ENCODE peak calls at places on chromosomes 3 and 15, in eight cellular contexts. One of them, this sample, is unnamed.
A peak's percentile ranks its signal among the peaks of the same experiment; 100 is the strongest.

GRCh38 chr3:158970006-158970405 is 168.2 kb downstream of the MFSD1 start:
- DNase-seq in right atrium auricular region: no peak
- DNase-seq in dorsolateral prefrontal cortex: no peak
- DNase-seq in AG10803: no peak
- DNase-seq in lower leg skin: no peak
- DNase-seq in AG09309: no peak
- DNase-seq in astrocyte of the spinal cord: no peak
- DNase-seq in psoas muscle: no peak
- DNase-seq in this sample: no peak

GRCh38 chr15:33158359-33158758 is 36.2 kb downstream of the FMN1 start:
- DNase-seq in dorsolateral prefrontal cortex: no peak
- DNase-seq in AG10803: no peak
- DNase-seq in right atrium auricular region: no peak
- DNase-seq in lower leg skin: no peak
- DNase-seq in astrocyte of the spinal cord: no peak
- DNase-seq in AG09309: no peak
- DNase-seq in psoas muscle: no peak
- DNase-seq in this sample: no peak

GRCh38 chr15:22874256-22874655 is 35.8 kb downstream of the NIPA2 start:
- DNase-seq in astrocyte of the spinal cord: no peak
- DNase-seq in AG09309: no peak
- DNase-seq in lower leg skin: peak; percentile 78
- DNase-seq in dorsolateral prefrontal cortex: no peak
- DNase-seq in psoas muscle: no peak
- DNase-seq in AG10803: no peak
- DNase-seq in right atrium auricular region: no peak
- DNase-seq in this sample: no peak

GRCh38 chr15:73072894-73073293 is 20.6 kb downstream of the NEO1 start:
- DNase-seq in AG09309: no peak
- DNase-seq in dorsolateral prefrontal cortex: no peak
- DNase-seq in lower leg skin: no peak
- DNase-seq in psoas muscle: no peak
- DNase-seq in astrocyte of the spinal cord: no peak
- DNase-seq in AG10803: no peak
- DNase-seq in right atrium auricular region: no peak
- DNase-seq in this sample: no peak

GRCh38 chr3:39212665-39213064 is 20.3 kb upstream of the XIRP1 start:
- DNase-seq in psoas muscle: no peak
- DNase-seq in dorsolateral prefrontal cortex: no peak
- DNase-seq in right atrium auricular region: no peak
- DNase-seq in AG10803: no peak
- DNase-seq in lower leg skin: no peak
- DNase-seq in astrocyte of the spinal cord: no peak
- DNase-seq in AG09309: no peak
- DNase-seq in this sample: no peak

GRCh38 chr3:123733805-123734526 is 149.1 kb upstream of the HACD2 start:
- DNase-seq in psoas muscle: no peak
- DNase-seq in AG10803: peak; percentile 93
- DNase-seq in right atrium auricular region: no peak
- DNase-seq in AG09309: peak; percentile 71
- DNase-seq in lower leg skin: peak; percentile 60
- DNase-seq in astrocyte of the spinal cord: peak; percentile 86
- DNase-seq in dorsolateral prefrontal cortex: no peak
- DNase-seq in this sample: no peak

GRCh38 chr15:101042320-101042719 is 123.2 kb downstream of the LRRK1 start:
- DNase-seq in psoas muscle: no peak
- DNase-seq in dorsolateral prefrontal cortex: peak; percentile 10
- DNase-seq in AG10803: no peak
- DNase-seq in right atrium auricular region: peak; percentile 13
- DNase-seq in lower leg skin: peak; percentile 43
- DNase-seq in astrocyte of the spinal cord: no peak
- DNase-seq in AG09309: no peak
- DNase-seq in this sample: no peak

GRCh38 chr3:170410428-170411029 is 8.1 kb upstream of the CLDN11 start:
- DNase-seq in dorsolateral prefrontal cortex: no peak
- DNase-seq in AG10803: peak; percentile 38
- DNase-seq in astrocyte of the spinal cord: peak; percentile 42
- DNase-seq in right atrium auricular region: no peak
- DNase-seq in psoas muscle: no peak
- DNase-seq in AG09309: peak; percentile 7
- DNase-seq in lower leg skin: no peak
- DNase-seq in this sample: no peak

GRCh38 chr15:31089361-31090047 is 12.0 kb downstream of the TRPM1 start:
- DNase-seq in psoas muscle: no peak
- DNase-seq in AG10803: no peak
- DNase-seq in lower leg skin: peak; percentile 83
- DNase-seq in AG09309: no peak
- DNase-seq in astrocyte of the spinal cord: no peak
- DNase-seq in right atrium auricular region: peak; percentile 7
- DNase-seq in dorsolateral prefrontal cortex: no peak
- DNase-seq in this sample: no peak

GRCh38 chr15:79989682-79990081 is 18.7 kb upstream of the BCL2A1 start:
- DNase-seq in AG09309: no peak
- DNase-seq in astrocyte of the spinal cord: no peak
- DNase-seq in AG10803: peak; percentile 49
- DNase-seq in lower leg skin: no peak
- DNase-seq in dorsolateral prefrontal cortex: no peak
- DNase-seq in psoas muscle: no peak
- DNase-seq in right atrium auricular region: peak; percentile 23
- DNase-seq in this sample: no peak

GRCh38 chr3:142019794-142020320 is 129.5 kb downstream of the TFDP2 start:
- DNase-seq in AG09309: no peak
- DNase-seq in right atrium auricular region: no peak
- DNase-seq in AG10803: no peak
- DNase-seq in lower leg skin: no peak
- DNase-seq in astrocyte of the spinal cord: peak; percentile 5
- DNase-seq in psoas muscle: no peak
- DNase-seq in dorsolateral prefrontal cortex: no peak
- DNase-seq in this sample: no peak

GRCh38 chr3:136659253-136659652 is 92.9 kb downstream of the STAG1 start:
- DNase-seq in lower leg skin: no peak
- DNase-seq in psoas muscle: no peak
- DNase-seq in AG10803: peak; percentile 87
- DNase-seq in right atrium auricular region: no peak
- DNase-seq in astrocyte of the spinal cord: peak; percentile 82
- DNase-seq in AG09309: peak; percentile 47
- DNase-seq in dorsolateral prefrontal cortex: no peak
- DNase-seq in this sample: no peak

GRCh38 chr15:100588638-100589242 is 13.2 kb downstream of the LINS1 start:
- DNase-seq in dorsolateral prefrontal cortex: no peak
- DNase-seq in astrocyte of the spinal cord: peak; percentile 47
- DNase-seq in AG10803: no peak
- DNase-seq in lower leg skin: no peak
- DNase-seq in psoas muscle: no peak
- DNase-seq in AG09309: no peak
- DNase-seq in right atrium auricular region: no peak
- DNase-seq in this sample: no peak

GRCh38 chr15:71802770-71803169 is 7.6 kb upstream of the NR2E3 start:
- DNase-seq in AG09309: no peak
- DNase-seq in psoas muscle: no peak
- DNase-seq in astrocyte of the spinal cord: no peak
- DNase-seq in lower leg skin: peak; percentile 80
- DNase-seq in right atrium auricular region: no peak
- DNase-seq in AG10803: no peak
- DNase-seq in dorsolateral prefrontal cortex: no peak
- DNase-seq in this sample: no peak

GRCh38 chr3:128973988-128974564 is 19.8 kb downstream of the CFAP92 start:
- DNase-seq in lower leg skin: no peak
- DNase-seq in astrocyte of the spinal cord: no peak
- DNase-seq in AG09309: no peak
- DNase-seq in right atrium auricular region: no peak
- DNase-seq in dorsolateral prefrontal cortex: no peak
- DNase-seq in psoas muscle: no peak
- DNase-seq in AG10803: no peak
- DNase-seq in this sample: no peak

GRCh38 chr3:128971421-128971820 is 22.5 kb downstream of the CFAP92 start:
- DNase-seq in dorsolateral prefrontal cortex: no peak
- DNase-seq in psoas muscle: peak; percentile 52
- DNase-seq in right atrium auricular region: peak; percentile 72
- DNase-seq in astrocyte of the spinal cord: peak; percentile 15
- DNase-seq in lower leg skin: no peak
- DNase-seq in AG10803: peak; percentile 53
- DNase-seq in AG09309: no peak
- DNase-seq in this sample: no peak

GRCh38 chr3:128967748-128968147 is 26.1 kb downstream of the CFAP92 start:
- DNase-seq in AG10803: no peak
- DNase-seq in psoas muscle: no peak
- DNase-seq in astrocyte of the spinal cord: no peak
- DNase-seq in right atrium auricular region: no peak
- DNase-seq in AG09309: no peak
- DNase-seq in dorsolateral prefrontal cortex: no peak
- DNase-seq in lower leg skin: no peak
- DNase-seq in this sample: no peak

GRCh38 chr3:128969993-128970740 is 23.7 kb downstream of the CFAP92 start:
- DNase-seq in astrocyte of the spinal cord: peak; percentile 40
- DNase-seq in lower leg skin: no peak
- DNase-seq in AG09309: no peak
- DNase-seq in dorsolateral prefrontal cortex: no peak
- DNase-seq in AG10803: peak; percentile 36
- DNase-seq in psoas muscle: peak; percentile 30
- DNase-seq in right atrium auricular region: no peak
- DNase-seq in this sample: no peak

GRCh38 chr3:128970741-128971048 is 23.2 kb downstream of the CFAP92 start:
- DNase-seq in astrocyte of the spinal cord: no peak
- DNase-seq in lower leg skin: no peak
- DNase-seq in dorsolateral prefrontal cortex: no peak
- DNase-seq in AG10803: no peak
- DNase-seq in psoas muscle: no peak
- DNase-seq in right atrium auricular region: no peak
- DNase-seq in AG09309: no peak
- DNase-seq in this sample: no peak
- TF ChIP-seq CTCF in astrocyte of the spinal cord: no peak
- TF ChIP-seq CTCF in lower leg skin: no peak
- TF ChIP-seq CTCF in dorsolateral prefrontal cortex: no peak
- TF ChIP-seq CTCF in AG10803: no peak
- TF ChIP-seq CTCF in psoas muscle: no peak
- TF ChIP-seq CTCF in right atrium auricular region: no peak
- TF ChIP-seq CTCF in AG09309: no peak
- TF ChIP-seq CTCF in this sample: no peak

GRCh38 chr15:93036922-93037321 is 52.1 kb downstream of the RGMA start:
- DNase-seq in psoas muscle: no peak
- DNase-seq in astrocyte of the spinal cord: no peak
- DNase-seq in dorsolateral prefrontal cortex: peak; percentile 25
- DNase-seq in lower leg skin: peak; percentile 76
- DNase-seq in AG10803: no peak
- DNase-seq in AG09309: no peak
- DNase-seq in right atrium auricular region: no peak
- DNase-seq in this sample: no peak

GRCh38 chr15:93038064-93038705 is 50.8 kb downstream of the RGMA start:
- DNase-seq in AG10803: no peak
- DNase-seq in AG09309: no peak
- DNase-seq in right atrium auricular region: no peak
- DNase-seq in lower leg skin: peak; percentile 48
- DNase-seq in dorsolateral prefrontal cortex: peak; percentile 38
- DNase-seq in psoas muscle: no peak
- DNase-seq in astrocyte of the spinal cord: no peak
- DNase-seq in this sample: no peak

GRCh38 chr15:93035953-93036810 is 52.8 kb downstream of the RGMA start:
- DNase-seq in dorsolateral prefrontal cortex: peak; percentile 41
- DNase-seq in right atrium auricular region: no peak
- DNase-seq in lower leg skin: peak; percentile 85
- DNase-seq in AG10803: no peak
- DNase-seq in AG09309: no peak
- DNase-seq in psoas muscle: peak; percentile 35
- DNase-seq in astrocyte of the spinal cord: no peak
- DNase-seq in this sample: no peak

GRCh38 chr15:93035092-93035915 is 53.7 kb downstream of the RGMA start:
- DNase-seq in AG10803: no peak
- DNase-seq in dorsolateral prefrontal cortex: peak; percentile 11
- DNase-seq in psoas muscle: no peak
- DNase-seq in lower leg skin: peak; percentile 58
- DNase-seq in astrocyte of the spinal cord: no peak
- DNase-seq in right atrium auricular region: no peak
- DNase-seq in AG09309: no peak
- DNase-seq in this sample: no peak

GRCh38 chr15:93037341-93038063 is 51.5 kb downstream of the RGMA start:
- DNase-seq in AG09309: no peak
- DNase-seq in psoas muscle: peak; percentile 69
- DNase-seq in AG10803: peak; percentile 52
- DNase-seq in dorsolateral prefrontal cortex: peak; percentile 67
- DNase-seq in right atrium auricular region: peak; percentile 74
- DNase-seq in astrocyte of the spinal cord: peak; percentile 53
- DNase-seq in lower leg skin: peak; percentile 87
- DNase-seq in this sample: no peak
- TF ChIP-seq CTCF in AG09309: peak; percentile 42
- TF ChIP-seq CTCF in psoas muscle: peak; percentile 20
- TF ChIP-seq CTCF in AG10803: peak; percentile 36
- TF ChIP-seq CTCF in dorsolateral prefrontal cortex: no peak
- TF ChIP-seq CTCF in right atrium auricular region: peak; percentile 34
- TF ChIP-seq CTCF in astrocyte of the spinal cord: peak; percentile 44
- TF ChIP-seq CTCF in lower leg skin: no peak
- TF ChIP-seq CTCF in this sample: peak; percentile 17

DNA sequence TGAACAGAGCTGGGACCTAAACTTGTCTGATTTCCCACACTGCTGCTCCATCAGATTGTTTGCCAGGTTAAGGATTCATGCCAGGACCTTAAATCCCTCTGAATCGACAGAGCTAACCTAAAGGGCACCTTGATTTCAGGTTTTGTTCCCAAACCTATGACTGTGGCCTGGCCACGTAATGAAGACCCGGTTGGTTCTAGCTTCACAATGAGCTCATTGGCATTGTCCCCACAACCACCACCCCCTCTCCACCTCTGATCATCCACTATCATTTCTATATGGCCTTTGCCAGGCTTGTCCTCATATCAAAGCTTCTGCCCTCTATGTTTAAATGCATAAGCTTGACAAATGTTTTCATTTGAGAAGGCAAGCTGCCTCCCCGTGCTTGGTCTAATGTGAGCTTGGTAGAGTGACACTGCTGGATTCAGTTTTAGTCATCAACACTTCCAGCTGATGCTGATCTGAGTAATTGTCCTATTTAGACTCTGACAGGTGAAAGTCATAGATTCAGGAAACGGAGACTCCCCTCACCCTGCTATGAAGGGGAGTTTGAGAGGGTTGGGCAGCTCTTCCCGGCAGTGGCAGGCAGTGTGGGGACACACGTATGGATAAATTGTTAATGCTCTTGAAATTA is 407.1 kb upstream of the CFAP20DC start:
- DNase-seq in lower leg skin: no peak
- DNase-seq in psoas muscle: no peak
- DNase-seq in astrocyte of the spinal cord: no peak
- DNase-seq in AG10803: no peak
- DNase-seq in dorsolateral prefrontal cortex: no peak
- DNase-seq in AG09309: no peak
- DNase-seq in right atrium auricular region: no peak
- DNase-seq in this sample: no peak
- TF ChIP-seq CTCF in lower leg skin: no peak
- TF ChIP-seq CTCF in psoas muscle: no peak
- TF ChIP-seq CTCF in astrocyte of the spinal cord: no peak
- TF ChIP-seq CTCF in AG10803: no peak
- TF ChIP-seq CTCF in dorsolateral prefrontal cortex: no peak
- TF ChIP-seq CTCF in AG09309: no peak
- TF ChIP-seq CTCF in right atrium auricular region: no peak
- TF ChIP-seq CTCF in this sample: no peak

GRCh38 chr3:104269771-104270170 is 1096.9 kb upstream of the ALCAM start:
- DNase-seq in dorsolateral prefrontal cortex: no peak
- DNase-seq in right atrium auricular region: no peak
- DNase-seq in astrocyte of the spinal cord: peak; percentile 3
- DNase-seq in lower leg skin: no peak
- DNase-seq in AG10803: no peak
- DNase-seq in psoas muscle: no peak
- DNase-seq in AG09309: no peak
- DNase-seq in this sample: no peak

GRCh38 chr3:104275199-104275598 is 1091.5 kb upstream of the ALCAM start:
- DNase-seq in astrocyte of the spinal cord: no peak
- DNase-seq in lower leg skin: no peak
- DNase-seq in right atrium auricular region: no peak
- DNase-seq in AG10803: no peak
- DNase-seq in dorsolateral prefrontal cortex: no peak
- DNase-seq in psoas muscle: no peak
- DNase-seq in AG09309: no peak
- DNase-seq in this sample: no peak

GRCh38 chr3:104273046-104273649 is 1093.6 kb upstream of the ALCAM start:
- DNase-seq in dorsolateral prefrontal cortex: no peak
- DNase-seq in psoas muscle: no peak
- DNase-seq in lower leg skin: no peak
- DNase-seq in AG09309: peak; percentile 17
- DNase-seq in astrocyte of the spinal cord: peak; percentile 53
- DNase-seq in right atrium auricular region: no peak
- DNase-seq in AG10803: peak; percentile 61
- DNase-seq in this sample: no peak
- TF ChIP-seq CTCF in dorsolateral prefrontal cortex: peak; percentile 81
- TF ChIP-seq CTCF in psoas muscle: peak; percentile 36
- TF ChIP-seq CTCF in lower leg skin: no peak
- TF ChIP-seq CTCF in AG09309: peak; percentile 75
- TF ChIP-seq CTCF in astrocyte of the spinal cord: peak; percentile 81
- TF ChIP-seq CTCF in right atrium auricular region: peak; percentile 68
- TF ChIP-seq CTCF in AG10803: peak; percentile 96
- TF ChIP-seq CTCF in this sample: peak; percentile 85